ENCODE peak calls at places on chromosomes 1 and 21, in five cellular contexts. U is neuronal stem cell, H is H9, Y is H1, F is trophoblast cell. J is an unnamed sample. For H3K4me1, the result is how much of the 10 kb centered on the place peaks cover.

GRCh38 chr1:116760487-116760886 is 6.3 kb downstream of the CD2 start:
- DNase-seq in U (no peak), H (no peak), Y (peak), F (no peak), J (no peak)

GRCh38 chr1:217348960-217349664 is 281.8 kb downstream of the GPATCH2 start:
- DNase-seq in U (no peak), H (no peak), Y (no peak), F (no peak), J (no peak)

GRCh38 chr1:43367026-43367903 is 546 bp downstream of the ELOVL1 start:
- DNase-seq in U (no peak), H (no peak), Y (peak), F (peak), J (peak)

GRCh38 chr1:172938676-172939075 is 112.1 kb downstream of the TNFSF18 start:
- DNase-seq in U (no peak), H (no peak), Y (no peak), F (no peak), J (peak)

GRCh38 chr1:224399887-224400286 is 34.7 kb downstream of the WDR26 start:
- DNase-seq in U (no peak), H (no peak), Y (no peak), F (no peak), J (no peak)

GRCh38 chr1:23449306-23449705 is 24.8 kb upstream of the TCEA3 start:
- DNase-seq in U (no peak), H (no peak), Y (no peak), F (peak), J (no peak)

GRCh38 chr1:181134543-181135461 is 46.3 kb downstream of the IER5 start:
- DNase-seq in U (no peak), H (no peak), Y (no peak), F (peak), J (peak)

GRCh38 chr1:20540281-20540680 is 12.1 kb upstream of the FAM43B start:
- DNase-seq in U (no peak), H (no peak), Y (no peak), F (no peak), J (no peak)

GRCh38 chr1:93078935-93079654 is at the start of gene MTF2:
- DNase-seq in U (peak), H (peak), Y (peak), F (peak), J (peak)

GRCh38 chr21:45384656-45385548 is 20.1 kb upstream of the COL18A1 start:
- DNase-seq in U (no peak), H (no peak), Y (no peak), F (no peak), J (no peak)

GRCh38 chr1:190808035-190808434 is 330.4 kb upstream of the BRINP3 start:
- DNase-seq in U (no peak), H (no peak), Y (no peak), F (no peak), J (no peak)

GRCh38 chr21:35855463-35855862 is 204.9 kb downstream of the SETD4 start:
- DNase-seq in U (no peak), H (no peak), Y (no peak), F (no peak), J (no peak)

GRCh38 chr1:94589728-94590127 is 48.2 kb upstream of the F3 start:
- DNase-seq in U (no peak), H (no peak), Y (peak), F (no peak), J (no peak)

GRCh38 chr1:234983554-234983911 is 145.1 kb downstream of the TOMM20 start:
- DNase-seq in U (no peak), H (no peak), Y (no peak), F (no peak), J (no peak)
- H3K4me1 ChIP-seq in U (under half), H (under half), Y (under half), F (under half), J (under half)

GRCh38 chr1:36707221-36707620 is 224.5 kb upstream of the CSF3R start:
- DNase-seq in U (no peak), H (no peak), Y (no peak), F (no peak), J (no peak)

GRCh38 chr1:36706416-36706815 is 223.7 kb upstream of the CSF3R start:
- DNase-seq in U (no peak), H (no peak), Y (no peak), F (no peak), J (no peak)

GRCh38 chr1:36710008-36710407 is 227.3 kb upstream of the CSF3R start:
- DNase-seq in U (no peak), H (no peak), Y (no peak), F (no peak), J (no peak)

GRCh38 chr1:36710901-36711300 is 228.2 kb upstream of the CSF3R start:
- DNase-seq in U (peak), H (no peak), Y (no peak), F (no peak), J (no peak)

GRCh38 chr1:36708587-36708986 is 225.9 kb upstream of the CSF3R start:
- DNase-seq in U (no peak), H (no peak), Y (no peak), F (no peak), J (no peak)
- H2BK12ac ChIP-seq in U (peak), H (no peak), Y (no peak), F (no peak), J (no peak)

GRCh38 chr1:25617626-25618432 is 1.2 kb downstream of the MAN1C1 start:
- DNase-seq in U (no peak), H (no peak), Y (peak), F (no peak), J (no peak)

GRCh38 chr1:25616080-25616931 is at the start of gene MAN1C1:
- DNase-seq in U (peak), H (peak), Y (peak), F (peak), J (peak)

GRCh38 chr1:25618433-25618808 is 1.8 kb downstream of the MAN1C1 start:
- DNase-seq in U (no peak), H (no peak), Y (no peak), F (no peak), J (no peak)

GRCh38 chr1:25615563-25616079 is 970 bp upstream of the MAN1C1 start:
- DNase-seq in U (peak), H (no peak), Y (no peak), F (no peak), J (no peak)

DNA sequence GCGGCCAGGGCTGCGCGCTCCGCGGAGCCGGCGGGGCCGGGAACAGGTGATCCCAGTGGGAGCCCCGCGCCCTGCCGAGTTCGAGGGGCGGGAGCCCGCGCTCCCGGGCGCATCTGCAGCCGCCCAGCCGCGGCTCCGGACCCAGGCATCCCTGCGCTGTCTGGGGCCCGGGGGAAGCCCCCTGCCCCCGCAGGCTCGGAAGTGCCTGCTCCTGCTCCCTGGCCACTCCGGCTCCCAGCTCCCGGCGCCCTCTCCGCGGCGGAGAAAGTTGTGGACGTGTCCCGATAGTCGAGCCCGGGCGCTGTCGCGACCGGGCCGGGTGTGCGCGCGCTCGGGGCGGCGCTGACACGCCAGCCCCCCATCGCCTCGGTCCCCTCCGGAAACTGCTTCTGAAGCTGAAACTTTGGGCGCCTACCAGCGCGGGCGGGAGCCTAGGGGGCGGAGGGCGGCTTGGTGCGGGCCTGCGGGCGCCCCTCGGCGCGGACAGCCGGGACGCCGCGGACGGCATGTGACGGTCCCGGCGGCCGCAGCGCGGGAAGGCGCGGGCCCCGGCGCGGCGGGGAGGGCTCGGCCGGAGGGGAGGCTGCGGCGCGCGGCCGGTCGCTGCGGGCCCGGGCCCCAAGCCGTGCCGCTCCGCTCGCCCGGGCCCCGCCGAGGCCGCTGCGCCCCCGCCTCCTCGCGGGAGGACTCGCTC is 488 bp downstream of the MAN1C1 start:
- DNase-seq in U (no peak), H (no peak), Y (no peak), F (peak), J (no peak)
- H3K4me1 ChIP-seq in U (under half), H (under half), Y (under half), F (under half), J (under half)

GRCh38 chr1:3089490-3089889 is 20.5 kb downstream of the PRDM16 start:
- DNase-seq in U (no peak), H (no peak), Y (no peak), F (no peak), J (no peak)
- H2BK12ac ChIP-seq in U (no peak), H (no peak), Y (no peak), F (no peak), J (no peak)

DNA sequence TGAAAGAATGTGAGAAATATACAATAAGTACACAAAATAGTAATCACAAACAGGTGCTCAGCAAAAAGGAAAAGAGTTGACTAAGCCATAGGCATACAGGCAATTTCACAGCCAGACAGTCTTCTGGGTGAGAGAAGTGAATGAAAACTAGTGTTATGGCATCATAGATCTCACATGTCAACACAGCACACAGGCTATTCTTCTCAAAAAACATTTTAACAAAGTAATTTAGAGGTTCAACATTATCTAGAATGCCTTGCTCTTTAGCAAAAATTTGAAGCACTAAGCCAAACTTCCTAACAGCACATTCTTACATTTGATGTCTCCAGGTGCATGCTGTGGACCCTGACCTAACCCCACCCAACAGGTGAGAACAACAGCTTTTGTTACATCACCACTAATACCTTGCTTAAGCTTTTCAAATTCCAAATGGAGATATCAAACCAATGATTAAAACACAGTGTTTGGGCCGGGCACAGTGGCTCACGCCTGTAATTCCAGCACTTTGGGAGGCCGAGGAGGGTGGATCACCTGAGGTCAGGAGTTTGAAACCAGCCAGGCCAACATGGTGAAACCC is 30.5 kb downstream of the OTUD7B start:
- DNase-seq in U (no peak), H (no peak), Y (no peak), F (no peak), J (no peak)
- H3K4me1 ChIP-seq in U (under half), H (under half), Y (under half), F (under half), J (under half)

GRCh38 chr1:238681021-238681420 is 705.3 kb upstream of the CHRM3 start:
- DNase-seq in U (no peak), H (no peak), Y (no peak), F (no peak), J (peak)

GRCh38 chr1:238677567-238677966 is 708.8 kb upstream of the CHRM3 start:
- DNase-seq in U (no peak), H (no peak), Y (no peak), F (no peak), J (no peak)

DNA sequence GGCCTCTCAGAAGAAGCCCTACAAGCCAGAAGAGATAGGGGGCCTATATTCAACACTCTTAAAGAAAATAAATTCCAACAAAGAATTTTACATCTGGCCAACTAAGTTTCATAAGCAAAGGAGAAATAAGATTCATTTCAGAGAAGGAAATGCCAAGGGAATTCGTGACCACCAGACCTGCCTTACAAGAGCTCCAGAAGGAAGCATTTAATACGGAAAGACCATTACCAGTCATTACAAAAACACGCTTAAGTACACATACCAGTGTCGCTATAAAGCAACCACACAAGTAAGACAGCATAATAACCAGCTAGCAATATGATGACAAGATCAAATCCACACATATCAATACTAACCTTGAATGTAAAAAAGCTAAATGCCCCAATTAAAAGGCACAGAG is 704.9 kb upstream of the CHRM3 start:
- DNase-seq in U (no peak), H (no peak), Y (no peak), F (no peak), J (no peak)
- H2BK12ac ChIP-seq in U (no peak), H (no peak), Y (no peak), F (no peak), J (no peak)

GRCh38 chr21:46457801-46458314 is 833 bp upstream of the DIP2A start:
- DNase-seq in U (no peak), H (peak), Y (no peak), F (no peak), J (peak)
- H3K4me1 ChIP-seq in U (under half), H (under half), Y (under half), F (under half), J (under half)